ENCODE peak calls at places on chromosomes 12 and 14, in seven cellular contexts. One of them, this sample, is unnamed. For H3K9me3 and H3K4me1, the result is how much of the 10 kb centered on the place peaks cover.

GRCh38 chr14:58977366-58977765 is 211.1 kb upstream of the DAAM1 start:
- DNase-seq in HCT116: no peak
- DNase-seq in right lobe of liver: no peak
- DNase-seq in uterus: no peak
- DNase-seq in ovary: no peak
- DNase-seq in K562: no peak
- DNase-seq in stomach: no peak
- DNase-seq in this sample: no peak

GRCh38 chr12:18752280-18752920 is 14.5 kb downstream of the CAPZA3 start:
- DNase-seq in HCT116: no peak
- DNase-seq in right lobe of liver: no peak
- DNase-seq in uterus: no peak
- DNase-seq in ovary: no peak
- DNase-seq in K562: peak
- DNase-seq in stomach: no peak
- DNase-seq in this sample: no peak

GRCh38 chr12:19575307-19576243 is 136.3 kb downstream of the AEBP2 start:
- DNase-seq in HCT116: peak
- DNase-seq in right lobe of liver: peak
- DNase-seq in uterus: peak
- DNase-seq in ovary: peak
- DNase-seq in K562: peak
- DNase-seq in stomach: peak
- DNase-seq in this sample: peak

GRCh38 chr14:51604078-51604477 is 47.6 kb upstream of the FRMD6 start:
- DNase-seq in HCT116: no peak
- DNase-seq in right lobe of liver: no peak
- DNase-seq in uterus: no peak
- DNase-seq in ovary: no peak
- DNase-seq in K562: no peak
- DNase-seq in stomach: no peak
- DNase-seq in this sample: no peak

GRCh38 chr12:52964556-52965336 is 15.8 kb downstream of the KRT18 start:
- DNase-seq in HCT116: no peak
- DNase-seq in right lobe of liver: no peak
- DNase-seq in uterus: no peak
- DNase-seq in ovary: no peak
- DNase-seq in K562: no peak
- DNase-seq in stomach: no peak
- DNase-seq in this sample: no peak

GRCh38 chr12:130337476-130338303 is at the start of gene PIWIL1:
- DNase-seq in HCT116: no peak
- DNase-seq in right lobe of liver: no peak
- DNase-seq in uterus: no peak
- DNase-seq in ovary: no peak
- DNase-seq in K562: no peak
- DNase-seq in stomach: no peak
- DNase-seq in this sample: no peak

GRCh38 chr14:39946796-39947195 is 514.6 kb upstream of the FBXO33 start:
- DNase-seq in HCT116: no peak
- DNase-seq in right lobe of liver: no peak
- DNase-seq in uterus: no peak
- DNase-seq in ovary: no peak
- DNase-seq in K562: no peak
- DNase-seq in stomach: no peak
- DNase-seq in this sample: no peak

GRCh38 chr12:128055567-128055966 is 211.4 kb upstream of the TMEM132C start:
- DNase-seq in HCT116: no peak
- DNase-seq in right lobe of liver: no peak
- DNase-seq in uterus: no peak
- DNase-seq in ovary: no peak
- DNase-seq in K562: no peak
- DNase-seq in stomach: no peak
- DNase-seq in this sample: no peak

GRCh38 chr12:27335364-27336145 is 2.9 kb downstream of the BMAL2 start:
- DNase-seq in HCT116: no peak
- DNase-seq in right lobe of liver: no peak
- DNase-seq in uterus: no peak
- DNase-seq in ovary: no peak
- DNase-seq in K562: no peak
- DNase-seq in stomach: no peak
- DNase-seq in this sample: no peak

GRCh38 chr12:93153321-93153720 is 224.2 kb upstream of the EEA1 start:
- DNase-seq in HCT116: no peak
- DNase-seq in right lobe of liver: no peak
- DNase-seq in uterus: no peak
- DNase-seq in ovary: no peak
- DNase-seq in K562: no peak
- DNase-seq in stomach: no peak
- DNase-seq in this sample: no peak

GRCh38 chr14:44887596-44887955 is 74.2 kb downstream of the KLHL28 start:
- DNase-seq in HCT116: no peak
- DNase-seq in right lobe of liver: no peak
- DNase-seq in uterus: no peak
- DNase-seq in ovary: no peak
- DNase-seq in K562: no peak
- DNase-seq in stomach: no peak
- DNase-seq in this sample: no peak

GRCh38 chr14:74952697-74953484 is 2.5 kb downstream of the PGF start:
- DNase-seq in HCT116: no peak
- DNase-seq in right lobe of liver: no peak
- DNase-seq in uterus: no peak
- DNase-seq in ovary: no peak
- DNase-seq in K562: no peak
- DNase-seq in stomach: no peak
- DNase-seq in this sample: no peak

GRCh38 chr12:32906407-32907165 is 10.0 kb upstream of the PKP2 start:
- DNase-seq in HCT116: no peak
- DNase-seq in right lobe of liver: peak
- DNase-seq in uterus: no peak
- DNase-seq in ovary: no peak
- DNase-seq in K562: no peak
- DNase-seq in stomach: peak
- DNase-seq in this sample: no peak

GRCh38 chr12:39831587-39832315 is 212.1 kb upstream of the ABCD2 start:
- DNase-seq in HCT116: no peak
- DNase-seq in right lobe of liver: no peak
- DNase-seq in uterus: no peak
- DNase-seq in ovary: no peak
- DNase-seq in K562: no peak
- DNase-seq in stomach: no peak
- DNase-seq in this sample: no peak

GRCh38 chr12:51662728-51663154 is 71.7 kb downstream of the SCN8A start:
- DNase-seq in HCT116: no peak
- DNase-seq in right lobe of liver: peak
- DNase-seq in uterus: no peak
- DNase-seq in ovary: no peak
- DNase-seq in K562: no peak
- DNase-seq in stomach: no peak
- DNase-seq in this sample: no peak

GRCh38 chr12:95208678-95209077 is 8.6 kb downstream of the FGD6 start:
- DNase-seq in HCT116: no peak
- DNase-seq in right lobe of liver: no peak
- DNase-seq in uterus: no peak
- DNase-seq in ovary: no peak
- DNase-seq in K562: no peak
- DNase-seq in stomach: no peak
- DNase-seq in this sample: no peak

DNA sequence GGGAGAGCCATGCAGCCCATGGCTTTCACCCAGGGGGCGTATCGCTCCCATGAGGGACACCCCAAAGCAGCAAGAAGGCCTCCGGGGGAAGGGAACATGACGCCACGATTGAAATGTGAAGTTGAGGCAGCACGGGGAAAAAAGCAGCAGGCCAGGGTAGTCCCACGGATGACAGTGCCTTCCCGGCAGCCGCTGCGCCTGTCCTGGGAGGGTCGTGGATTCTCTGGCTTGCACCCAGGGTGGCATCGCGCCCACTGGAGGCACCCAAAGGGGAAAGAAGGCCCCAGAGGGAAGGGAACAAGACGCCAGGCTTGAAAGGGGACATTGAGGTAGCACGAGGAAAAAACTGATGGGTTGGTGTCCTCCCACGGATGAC is 161.6 kb upstream of the ALG10B start:
- DNase-seq in HCT116: no peak
- DNase-seq in right lobe of liver: no peak
- DNase-seq in uterus: no peak
- DNase-seq in ovary: no peak
- DNase-seq in K562: no peak
- DNase-seq in stomach: no peak
- DNase-seq in this sample: no peak
- H3K9me3 ChIP-seq in HCT116: under half
- H3K9me3 ChIP-seq in right lobe of liver: under half
- H3K9me3 ChIP-seq in uterus: under half
- H3K9me3 ChIP-seq in ovary: under half
- H3K9me3 ChIP-seq in K562: under half
- H3K9me3 ChIP-seq in stomach: under half
- H3K9me3 ChIP-seq in this sample: under half

GRCh38 chr12:56636118-56636674 is 6.1 kb upstream of the BAZ2A start:
- DNase-seq in HCT116: peak
- DNase-seq in right lobe of liver: peak
- DNase-seq in uterus: peak
- DNase-seq in ovary: peak
- DNase-seq in K562: peak
- DNase-seq in stomach: peak
- DNase-seq in this sample: peak
- TF ChIP-seq POLR2A in HCT116: no peak
- TF ChIP-seq POLR2A in right lobe of liver: no peak
- TF ChIP-seq POLR2A in uterus: peak
- TF ChIP-seq POLR2A in ovary: peak
- TF ChIP-seq POLR2A in K562: peak
- TF ChIP-seq POLR2A in stomach: peak
- TF ChIP-seq POLR2A in this sample: peak

GRCh38 chr14:64725360-64725815 is 21.2 kb downstream of the PLEKHG3 start:
- DNase-seq in HCT116: no peak
- DNase-seq in right lobe of liver: no peak
- DNase-seq in uterus: no peak
- DNase-seq in ovary: peak
- DNase-seq in K562: no peak
- DNase-seq in stomach: no peak
- DNase-seq in this sample: no peak
- H3K4me1 ChIP-seq in HCT116: half or more
- H3K4me1 ChIP-seq in right lobe of liver: under half
- H3K4me1 ChIP-seq in uterus: under half
- H3K4me1 ChIP-seq in ovary: under half
- H3K4me1 ChIP-seq in K562: under half
- H3K4me1 ChIP-seq in stomach: half or more
- H3K4me1 ChIP-seq in this sample: half or more

GRCh38 chr12:34357791-34358190 is 335.5 kb downstream of the ALG10 start:
- DNase-seq in HCT116: no peak
- DNase-seq in right lobe of liver: no peak
- DNase-seq in uterus: no peak
- DNase-seq in ovary: no peak
- DNase-seq in K562: no peak
- DNase-seq in stomach: no peak
- DNase-seq in this sample: no peak

GRCh38 chr12:34358198-34358597 is 335.9 kb downstream of the ALG10 start:
- DNase-seq in HCT116: no peak
- DNase-seq in right lobe of liver: no peak
- DNase-seq in uterus: no peak
- DNase-seq in ovary: no peak
- DNase-seq in K562: no peak
- DNase-seq in stomach: no peak
- DNase-seq in this sample: no peak

GRCh38 chr12:34363050-34363673 is 340.9 kb downstream of the ALG10 start:
- DNase-seq in HCT116: no peak
- DNase-seq in right lobe of liver: no peak
- DNase-seq in uterus: no peak
- DNase-seq in ovary: no peak
- DNase-seq in K562: peak
- DNase-seq in stomach: no peak
- DNase-seq in this sample: no peak

GRCh38 chr12:34356233-34356987 is 334.1 kb downstream of the ALG10 start:
- DNase-seq in HCT116: no peak
- DNase-seq in right lobe of liver: no peak
- DNase-seq in uterus: no peak
- DNase-seq in ovary: no peak
- DNase-seq in K562: no peak
- DNase-seq in stomach: no peak
- DNase-seq in this sample: no peak

DNA sequence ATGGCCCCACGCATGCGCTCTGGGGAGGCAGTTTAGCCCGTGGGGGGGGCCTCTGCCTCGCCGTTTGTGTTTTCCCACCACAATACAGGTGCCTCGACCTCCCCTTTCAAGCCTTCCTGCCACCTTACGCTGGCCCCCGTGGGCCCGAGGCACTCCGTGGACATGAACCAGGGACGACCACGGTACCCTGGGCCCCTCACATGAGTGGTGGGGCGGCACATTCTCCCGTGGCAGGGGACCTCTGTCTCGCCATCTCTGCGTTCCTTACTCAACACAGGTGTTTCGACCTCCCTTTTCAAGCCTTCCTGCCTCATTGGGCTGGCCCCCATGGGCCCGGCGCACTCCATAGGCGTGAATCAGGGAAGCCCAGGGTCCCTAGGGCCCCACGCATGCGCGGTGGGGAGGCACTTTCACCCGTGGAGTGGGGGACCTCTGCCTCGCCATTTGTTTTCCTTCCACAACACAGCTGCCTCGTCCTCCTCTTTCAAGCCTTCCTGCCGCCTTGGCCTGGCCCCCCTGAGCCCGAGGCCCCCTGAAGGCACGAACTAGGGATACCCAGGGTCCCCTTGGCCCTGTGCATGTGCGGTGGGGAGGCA is 339.5 kb downstream of the ALG10 start:
- DNase-seq in HCT116: no peak
- DNase-seq in right lobe of liver: no peak
- DNase-seq in uterus: no peak
- DNase-seq in ovary: no peak
- DNase-seq in K562: no peak
- DNase-seq in stomach: no peak
- DNase-seq in this sample: no peak
- H3K9me3 ChIP-seq in HCT116: under half
- H3K9me3 ChIP-seq in right lobe of liver: under half
- H3K9me3 ChIP-seq in uterus: under half
- H3K9me3 ChIP-seq in ovary: under half
- H3K9me3 ChIP-seq in K562: under half
- H3K9me3 ChIP-seq in stomach: half or more
- H3K9me3 ChIP-seq in this sample: half or more

GRCh38 chr14:80941241-80942157 is at the start of gene CEP128:
- DNase-seq in HCT116: peak
- DNase-seq in right lobe of liver: peak
- DNase-seq in uterus: peak
- DNase-seq in ovary: peak
- DNase-seq in K562: peak
- DNase-seq in stomach: peak
- DNase-seq in this sample: peak
- TF ChIP-seq POLR2A in HCT116: peak
- TF ChIP-seq POLR2A in right lobe of liver: no peak
- TF ChIP-seq POLR2A in uterus: no peak
- TF ChIP-seq POLR2A in ovary: no peak
- TF ChIP-seq POLR2A in K562: peak
- TF ChIP-seq POLR2A in stomach: no peak
- TF ChIP-seq POLR2A in this sample: no peak